ENCODE peak calls at places on chromosomes 1 and 21, in four cellular contexts. I, N, P and E are unnamed samples.

GRCh38 chr1:224852901-224853568 is 76.4 kb upstream of the DNAH14 start:
- DNase-seq in I (peak), N (peak), P (no peak), E (no peak)

GRCh38 chr1:4801192-4801924 is 146.9 kb downstream of the AJAP1 start:
- DNase-seq in I (no peak), N (no peak), P (no peak), E (no peak)

GRCh38 chr1:74811421-74812179 is 78.6 kb downstream of the TYW3 start:
- DNase-seq in I (no peak), N (peak), P (no peak), E (no peak)

GRCh38 chr1:84245566-84245965 is 55.9 kb upstream of the SAMD13 start:
- DNase-seq in I (no peak), N (no peak), P (no peak), E (no peak)

GRCh38 chr1:184843732-184844495 is 89.3 kb upstream of the EDEM3 start:
- DNase-seq in I (no peak), N (no peak), P (no peak), E (no peak)

GRCh38 chr1:117147341-117147831 is 25.8 kb upstream of the TRIM45 start:
- DNase-seq in I (no peak), N (no peak), P (no peak), E (no peak)

GRCh38 chr1:69401894-69402293 is 165.8 kb upstream of the LRRC7 start:
- DNase-seq in I (no peak), N (no peak), P (no peak), E (no peak)

GRCh38 chr1:108830119-108831008 is 26.5 kb downstream of the AKNAD1 start:
- DNase-seq in I (peak), N (no peak), P (no peak), E (no peak)

GRCh38 chr1:47179023-47179987 is 10.5 kb downstream of the PDZK1IP1 start:
- DNase-seq in I (peak), N (peak), P (peak), E (peak)

GRCh38 chr21:21101911-21102310 is 103.7 kb downstream of the NCAM2 start:
- DNase-seq in I (peak), N (peak), P (peak), E (peak)

GRCh38 chr21:45430521-45431501 is 25.8 kb downstream of the COL18A1 start:
- DNase-seq in I (peak), N (peak), P (peak), E (no peak)

GRCh38 chr1:46204406-46204742 is 1.2 kb downstream of the LURAP1 start:
- DNase-seq in I (no peak), N (no peak), P (no peak), E (no peak)

GRCh38 chr1:162060314-162060713 is 9.2 kb upstream of the NOS1AP start:
- DNase-seq in I (no peak), N (no peak), P (no peak), E (no peak)

GRCh38 chr1:17957588-17958267 is 149.9 kb upstream of the IGSF21 start:
- DNase-seq in I (no peak), N (no peak), P (no peak), E (no peak)

GRCh38 chr1:42941640-42942330 is 16.9 kb downstream of the SLC2A1 start:
- DNase-seq in I (peak), N (no peak), P (no peak), E (no peak)

GRCh38 chr1:21896652-21897532 is 40.2 kb downstream of the HSPG2 start:
- DNase-seq in I (no peak), N (peak), P (peak), E (peak)

GRCh38 chr1:241408170-241408569 is 51.2 kb upstream of the RGS7 start:
- DNase-seq in I (peak), N (no peak), P (no peak), E (no peak)
- TF ChIP-seq CTCF in I (no peak), N (no peak), P (no peak), E (no peak)

DNA sequence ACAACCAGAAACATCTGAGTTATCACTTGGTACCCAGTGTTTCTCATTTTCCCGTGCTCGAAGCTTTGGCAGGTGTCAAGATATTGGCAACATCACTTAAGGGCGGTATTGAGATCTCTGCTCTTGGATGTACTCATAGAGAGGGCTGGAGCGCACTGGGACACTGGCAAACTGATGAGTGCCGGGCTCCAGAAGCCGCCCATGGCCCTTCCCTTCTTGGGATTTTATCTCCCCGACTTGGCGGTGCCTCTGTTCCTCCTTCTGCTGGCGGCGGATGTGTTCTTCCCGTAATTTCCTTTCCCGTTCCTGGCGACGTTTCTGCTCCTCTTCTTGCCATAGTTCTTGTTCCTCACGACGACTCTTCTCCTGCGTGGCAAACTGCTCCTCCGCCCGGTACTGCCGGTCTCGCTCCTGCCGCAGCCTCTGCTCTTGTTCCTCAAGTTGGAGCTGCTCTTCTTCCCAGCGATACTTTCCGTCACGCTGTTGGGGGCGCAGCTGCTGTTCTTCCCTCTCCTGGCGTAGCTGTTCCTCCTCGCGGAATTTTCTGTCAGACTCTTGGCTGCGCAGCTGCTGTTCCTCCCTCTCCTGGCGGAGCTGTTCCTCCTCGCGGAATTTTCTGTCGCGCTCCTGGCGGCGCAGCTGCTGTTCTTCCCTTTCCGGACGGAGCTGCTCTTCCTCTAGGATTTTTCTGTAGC is 7.8 kb downstream of the TCHH start:
- DNase-seq in I (no peak), N (no peak), P (peak), E (no peak)
- TF ChIP-seq CTCF in I (no peak), N (peak), P (no peak), E (no peak)

DNA sequence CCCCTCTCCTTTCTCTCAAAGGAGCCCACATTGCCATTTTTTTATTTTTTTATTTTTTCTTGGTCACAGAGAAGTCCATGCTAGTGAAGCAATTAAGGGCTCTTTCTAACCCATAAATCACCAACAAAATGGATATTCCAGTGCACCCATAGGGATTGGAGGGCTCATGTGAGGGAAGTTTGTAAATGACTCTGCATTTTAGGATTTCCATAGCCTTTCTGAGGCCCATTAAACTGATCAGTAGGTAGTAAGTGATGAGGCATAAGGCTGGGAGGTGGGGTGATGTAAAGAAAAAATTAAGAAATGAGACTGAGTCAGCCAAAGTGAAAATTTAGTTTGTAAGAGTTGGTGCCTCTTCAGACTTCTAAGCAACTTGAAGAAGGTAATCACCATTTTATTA is 55.9 kb upstream of the JAK1 start:
- DNase-seq in I (no peak), N (no peak), P (no peak), E (no peak)
- TF ChIP-seq CTCF in I (no peak), N (no peak), P (no peak), E (no peak)

DNA sequence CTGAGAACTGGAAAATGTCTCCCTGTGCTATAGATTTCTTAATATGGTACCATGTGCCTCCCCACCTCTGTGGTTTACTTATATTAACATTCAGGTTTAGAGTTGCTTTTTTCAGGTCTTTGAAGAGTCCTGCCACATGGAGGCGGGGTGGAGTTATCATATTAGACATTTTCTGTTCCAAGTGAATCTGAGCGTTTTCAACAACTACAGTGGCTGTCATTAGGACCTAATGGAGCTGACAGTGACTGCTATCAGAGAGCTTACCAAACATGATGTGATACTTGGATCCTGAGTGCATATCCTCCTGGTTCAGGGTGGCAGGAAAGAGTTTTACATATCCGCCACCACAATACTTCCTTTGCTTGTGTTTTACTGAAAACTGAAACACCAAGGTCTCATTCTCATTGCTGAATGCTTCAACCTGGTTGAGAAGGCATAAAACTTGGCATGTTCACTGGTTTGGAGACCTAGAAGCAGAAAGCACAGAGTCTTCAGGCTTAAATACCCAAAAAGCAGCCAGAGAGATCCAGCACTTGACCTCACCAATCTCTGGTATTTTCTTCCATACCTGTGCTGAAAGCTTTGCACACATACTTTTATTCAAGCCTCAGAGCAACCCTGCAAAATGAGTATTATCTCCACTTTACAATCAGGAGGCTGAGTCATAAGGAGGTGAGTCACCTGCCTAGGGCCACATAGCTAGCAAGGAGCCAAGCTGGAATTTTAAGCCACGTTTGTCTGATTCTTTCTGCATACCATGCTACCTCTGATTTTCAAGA is 47.4 kb upstream of the OSBPL9 start:
- DNase-seq in I (peak), N (no peak), P (no peak), E (no peak)
- TF ChIP-seq CTCF in I (no peak), N (peak), P (no peak), E (no peak)

DNA sequence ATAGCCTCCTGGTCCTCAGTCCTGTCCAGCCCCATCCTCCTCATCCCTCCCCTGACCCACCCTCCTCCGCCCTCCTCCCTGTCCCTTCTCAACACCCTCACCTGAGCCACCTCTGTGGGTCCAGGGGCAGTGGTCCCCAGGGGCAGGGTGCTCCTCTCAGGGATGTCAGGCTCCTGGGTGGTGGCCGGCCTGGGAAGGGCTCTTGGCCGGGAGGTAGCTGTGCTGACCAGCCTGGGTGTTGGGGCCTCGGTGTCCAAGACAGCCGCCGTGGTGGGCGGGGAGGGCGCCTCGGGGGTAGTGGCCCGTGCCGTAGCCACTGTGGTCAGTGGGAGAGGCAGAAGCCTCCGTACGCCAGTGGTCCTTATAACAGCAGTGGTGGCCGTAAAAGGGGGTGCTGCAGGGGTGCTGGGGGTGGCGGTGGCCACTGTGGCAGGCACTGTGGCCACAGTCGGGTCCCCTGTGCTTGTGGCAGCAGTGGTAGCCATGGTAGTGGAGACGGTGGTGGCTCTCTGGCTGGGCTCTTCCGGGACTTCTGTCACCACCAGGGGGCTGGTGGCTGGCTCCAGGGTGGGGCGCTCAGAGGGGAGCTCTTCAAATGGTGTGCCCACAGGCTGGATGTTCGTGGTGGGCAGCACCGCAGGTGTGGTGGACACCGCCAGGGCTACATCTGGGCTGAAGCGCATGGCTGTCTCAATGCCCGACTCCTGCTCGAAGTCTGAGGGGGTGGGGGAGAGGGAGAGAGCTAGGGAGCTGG is 31.9 kb downstream of the SDC3 start:
- DNase-seq in I (no peak), N (no peak), P (no peak), E (no peak)
- TF ChIP-seq CTCF in I (no peak), N (peak), P (no peak), E (peak)

GRCh38 chr1:211487082-211487481 is 4.9 kb downstream of the RD3 start:
- DNase-seq in I (no peak), N (no peak), P (no peak), E (no peak)
- TF ChIP-seq CTCF in I (no peak), N (no peak), P (no peak), E (no peak)

DNA sequence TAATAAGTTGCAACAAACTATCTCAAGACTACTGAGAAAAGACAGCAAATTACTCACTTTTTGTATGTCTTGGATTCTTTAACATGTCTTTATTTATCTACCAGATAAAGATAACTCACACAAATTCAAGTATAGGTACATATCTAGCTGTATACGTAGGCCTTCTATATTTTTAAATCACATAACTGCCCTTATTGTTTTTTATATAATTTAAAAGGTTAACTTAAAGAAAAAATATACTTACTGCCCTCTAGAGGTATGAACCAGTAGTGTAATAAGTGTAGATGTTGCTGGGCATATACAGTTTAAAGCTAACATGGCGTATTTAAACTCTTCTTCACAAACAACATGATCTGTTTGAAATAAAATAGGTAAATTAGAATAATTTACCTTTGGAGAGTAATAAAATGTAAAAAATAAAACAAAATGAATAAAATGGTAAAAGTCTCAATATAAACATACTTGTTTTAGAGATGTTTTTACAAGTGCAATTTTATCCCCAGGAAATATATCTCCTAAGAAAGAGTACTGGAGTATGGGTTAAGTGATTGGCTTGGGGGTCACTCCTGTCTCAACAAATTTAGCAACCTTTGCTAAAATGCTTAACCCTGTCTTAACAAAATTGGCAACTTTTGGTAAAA is 235.2 kb downstream of the KCNT2 start:
- DNase-seq in I (no peak), N (peak), P (no peak), E (no peak)
- TF ChIP-seq CTCF in I (peak), N (peak), P (peak), E (peak)

GRCh38 chr1:169509354-169509753 is 23.6 kb upstream of the SLC19A2 start:
- DNase-seq in I (no peak), N (no peak), P (no peak), E (no peak)
- TF ChIP-seq CTCF in I (no peak), N (no peak), P (no peak), E (no peak)